ENCODE peak calls at places on chromosomes 13 and 19, in eight cellular contexts. One of them, this sample, is unnamed.

GRCh38 chr19:41859213-41859617 is 840 bp upstream of the RPS19 start:
- DNase-seq in natural killer cell: no peak
- DNase-seq in stimulated activated CD4-positive, alpha-beta T cell treated with anti-CD3 and anti-CD28 coated beads, TNF-alpha, amount 100 ng/mL, for 48 hours: no peak
- DNase-seq in activated CD8-positive, alpha-beta memory T cell treated with anti-CD3 and anti-CD28 coated beads for 1 hour: no peak
- DNase-seq in body of pancreas: no peak
- DNase-seq in mucosa of descending colon: no peak
- DNase-seq in NCI-H345: no peak
- DNase-seq in activated T-helper 1 cell treated with anti-CD3 and anti-CD28 coated beads, Interleukin-12 subunit alpha, Interleukin-12 subunit beta, Interleukin-2, Interleukin-4 antibody, amounts not matched to agents 30 ng/mL and 10 ng/mL and 1 ng/mL, durations not matched to agents 14 hours and 24 hours and 36 hours: no peak
- DNase-seq in this sample: no peak

GRCh38 chr13:32086366-32086765 is 54.8 kb downstream of the FRY start:
- DNase-seq in mucosa of descending colon: no peak
- DNase-seq in natural killer cell: no peak
- DNase-seq in NCI-H345: no peak
- DNase-seq in stimulated activated CD4-positive, alpha-beta T cell treated with anti-CD3 and anti-CD28 coated beads, TNF-alpha, amount 100 ng/mL, for 48 hours: no peak
- DNase-seq in activated T-helper 1 cell treated with anti-CD3 and anti-CD28 coated beads, Interleukin-12 subunit alpha, Interleukin-12 subunit beta, Interleukin-2, Interleukin-4 antibody, amounts not matched to agents 30 ng/mL and 10 ng/mL and 1 ng/mL, durations not matched to agents 14 hours and 24 hours and 36 hours: no peak
- DNase-seq in body of pancreas: no peak
- DNase-seq in activated CD8-positive, alpha-beta memory T cell treated with anti-CD3 and anti-CD28 coated beads for 1 hour: no peak
- DNase-seq in this sample: no peak

GRCh38 chr19:10532457-10532856 is 11.2 kb upstream of the ATG4D start:
- DNase-seq in natural killer cell: no peak
- DNase-seq in activated T-helper 1 cell treated with anti-CD3 and anti-CD28 coated beads, Interleukin-12 subunit alpha, Interleukin-12 subunit beta, Interleukin-2, Interleukin-4 antibody, amounts not matched to agents 30 ng/mL and 10 ng/mL and 1 ng/mL, durations not matched to agents 14 hours and 24 hours and 36 hours: no peak
- DNase-seq in activated CD8-positive, alpha-beta memory T cell treated with anti-CD3 and anti-CD28 coated beads for 1 hour: no peak
- DNase-seq in mucosa of descending colon: no peak
- DNase-seq in NCI-H345: no peak
- DNase-seq in stimulated activated CD4-positive, alpha-beta T cell treated with anti-CD3 and anti-CD28 coated beads, TNF-alpha, amount 100 ng/mL, for 48 hours: no peak
- DNase-seq in body of pancreas: no peak
- DNase-seq in this sample: no peak

GRCh38 chr13:110424596-110425443 is 117.7 kb downstream of the COL4A2 start:
- DNase-seq in activated T-helper 1 cell treated with anti-CD3 and anti-CD28 coated beads, Interleukin-12 subunit alpha, Interleukin-12 subunit beta, Interleukin-2, Interleukin-4 antibody, amounts not matched to agents 30 ng/mL and 10 ng/mL and 1 ng/mL, durations not matched to agents 14 hours and 24 hours and 36 hours: no peak
- DNase-seq in stimulated activated CD4-positive, alpha-beta T cell treated with anti-CD3 and anti-CD28 coated beads, TNF-alpha, amount 100 ng/mL, for 48 hours: no peak
- DNase-seq in body of pancreas: no peak
- DNase-seq in activated CD8-positive, alpha-beta memory T cell treated with anti-CD3 and anti-CD28 coated beads for 1 hour: no peak
- DNase-seq in mucosa of descending colon: no peak
- DNase-seq in natural killer cell: no peak
- DNase-seq in NCI-H345: peak; percentile 16
- DNase-seq in this sample: no peak

GRCh38 chr13:77980592-77980991 is 62.0 kb upstream of the EDNRB start:
- DNase-seq in stimulated activated CD4-positive, alpha-beta T cell treated with anti-CD3 and anti-CD28 coated beads, TNF-alpha, amount 100 ng/mL, for 48 hours: no peak
- DNase-seq in body of pancreas: no peak
- DNase-seq in NCI-H345: no peak
- DNase-seq in mucosa of descending colon: no peak
- DNase-seq in natural killer cell: no peak
- DNase-seq in activated T-helper 1 cell treated with anti-CD3 and anti-CD28 coated beads, Interleukin-12 subunit alpha, Interleukin-12 subunit beta, Interleukin-2, Interleukin-4 antibody, amounts not matched to agents 30 ng/mL and 10 ng/mL and 1 ng/mL, durations not matched to agents 14 hours and 24 hours and 36 hours: no peak
- DNase-seq in activated CD8-positive, alpha-beta memory T cell treated with anti-CD3 and anti-CD28 coated beads for 1 hour: no peak
- DNase-seq in this sample: no peak

GRCh38 chr19:20079487-20079886 is 1.7 kb downstream of the ZNF90 start:
- DNase-seq in mucosa of descending colon: no peak
- DNase-seq in stimulated activated CD4-positive, alpha-beta T cell treated with anti-CD3 and anti-CD28 coated beads, TNF-alpha, amount 100 ng/mL, for 48 hours: no peak
- DNase-seq in natural killer cell: no peak
- DNase-seq in body of pancreas: no peak
- DNase-seq in NCI-H345: no peak
- DNase-seq in activated CD8-positive, alpha-beta memory T cell treated with anti-CD3 and anti-CD28 coated beads for 1 hour: no peak
- DNase-seq in activated T-helper 1 cell treated with anti-CD3 and anti-CD28 coated beads, Interleukin-12 subunit alpha, Interleukin-12 subunit beta, Interleukin-2, Interleukin-4 antibody, amounts not matched to agents 30 ng/mL and 10 ng/mL and 1 ng/mL, durations not matched to agents 14 hours and 24 hours and 36 hours: no peak
- DNase-seq in this sample: no peak

GRCh38 chr19:54434112-54434861 is 14.7 kb upstream of the LENG8 start:
- DNase-seq in NCI-H345: peak; percentile 43
- DNase-seq in body of pancreas: no peak
- DNase-seq in mucosa of descending colon: no peak
- DNase-seq in natural killer cell: no peak
- DNase-seq in activated CD8-positive, alpha-beta memory T cell treated with anti-CD3 and anti-CD28 coated beads for 1 hour: no peak
- DNase-seq in activated T-helper 1 cell treated with anti-CD3 and anti-CD28 coated beads, Interleukin-12 subunit alpha, Interleukin-12 subunit beta, Interleukin-2, Interleukin-4 antibody, amounts not matched to agents 30 ng/mL and 10 ng/mL and 1 ng/mL, durations not matched to agents 14 hours and 24 hours and 36 hours: no peak
- DNase-seq in stimulated activated CD4-positive, alpha-beta T cell treated with anti-CD3 and anti-CD28 coated beads, TNF-alpha, amount 100 ng/mL, for 48 hours: no peak
- DNase-seq in this sample: no peak

GRCh38 chr19:1263198-1263597 is 5.9 kb upstream of the CIRBP start:
- DNase-seq in body of pancreas: no peak
- DNase-seq in natural killer cell: no peak
- DNase-seq in mucosa of descending colon: peak; percentile 69
- DNase-seq in activated T-helper 1 cell treated with anti-CD3 and anti-CD28 coated beads, Interleukin-12 subunit alpha, Interleukin-12 subunit beta, Interleukin-2, Interleukin-4 antibody, amounts not matched to agents 30 ng/mL and 10 ng/mL and 1 ng/mL, durations not matched to agents 14 hours and 24 hours and 36 hours: no peak
- DNase-seq in NCI-H345: no peak
- DNase-seq in stimulated activated CD4-positive, alpha-beta T cell treated with anti-CD3 and anti-CD28 coated beads, TNF-alpha, amount 100 ng/mL, for 48 hours: no peak
- DNase-seq in activated CD8-positive, alpha-beta memory T cell treated with anti-CD3 and anti-CD28 coated beads for 1 hour: no peak
- DNase-seq in this sample: no peak

GRCh38 chr13:83184819-83185218 is 697.5 kb downstream of the SLITRK1 start:
- DNase-seq in mucosa of descending colon: no peak
- DNase-seq in stimulated activated CD4-positive, alpha-beta T cell treated with anti-CD3 and anti-CD28 coated beads, TNF-alpha, amount 100 ng/mL, for 48 hours: no peak
- DNase-seq in natural killer cell: no peak
- DNase-seq in NCI-H345: no peak
- DNase-seq in body of pancreas: no peak
- DNase-seq in activated CD8-positive, alpha-beta memory T cell treated with anti-CD3 and anti-CD28 coated beads for 1 hour: no peak
- DNase-seq in activated T-helper 1 cell treated with anti-CD3 and anti-CD28 coated beads, Interleukin-12 subunit alpha, Interleukin-12 subunit beta, Interleukin-2, Interleukin-4 antibody, amounts not matched to agents 30 ng/mL and 10 ng/mL and 1 ng/mL, durations not matched to agents 14 hours and 24 hours and 36 hours: no peak
- DNase-seq in this sample: no peak

GRCh38 chr19:4512070-4512469 is 6.2 kb downstream of the PLIN4 start:
- DNase-seq in stimulated activated CD4-positive, alpha-beta T cell treated with anti-CD3 and anti-CD28 coated beads, TNF-alpha, amount 100 ng/mL, for 48 hours: no peak
- DNase-seq in activated CD8-positive, alpha-beta memory T cell treated with anti-CD3 and anti-CD28 coated beads for 1 hour: no peak
- DNase-seq in body of pancreas: no peak
- DNase-seq in mucosa of descending colon: no peak
- DNase-seq in NCI-H345: no peak
- DNase-seq in activated T-helper 1 cell treated with anti-CD3 and anti-CD28 coated beads, Interleukin-12 subunit alpha, Interleukin-12 subunit beta, Interleukin-2, Interleukin-4 antibody, amounts not matched to agents 30 ng/mL and 10 ng/mL and 1 ng/mL, durations not matched to agents 14 hours and 24 hours and 36 hours: no peak
- DNase-seq in natural killer cell: no peak
- DNase-seq in this sample: no peak

GRCh38 chr19:47363758-47364529 is 14.8 kb downstream of the DHX34 start:
- DNase-seq in mucosa of descending colon: no peak
- DNase-seq in activated T-helper 1 cell treated with anti-CD3 and anti-CD28 coated beads, Interleukin-12 subunit alpha, Interleukin-12 subunit beta, Interleukin-2, Interleukin-4 antibody, amounts not matched to agents 30 ng/mL and 10 ng/mL and 1 ng/mL, durations not matched to agents 14 hours and 24 hours and 36 hours: no peak
- DNase-seq in NCI-H345: no peak
- DNase-seq in body of pancreas: no peak
- DNase-seq in stimulated activated CD4-positive, alpha-beta T cell treated with anti-CD3 and anti-CD28 coated beads, TNF-alpha, amount 100 ng/mL, for 48 hours: no peak
- DNase-seq in activated CD8-positive, alpha-beta memory T cell treated with anti-CD3 and anti-CD28 coated beads for 1 hour: no peak
- DNase-seq in natural killer cell: no peak
- DNase-seq in this sample: no peak

GRCh38 chr13:30119476-30119875 is 187.9 kb downstream of the KATNAL1 start:
- DNase-seq in activated T-helper 1 cell treated with anti-CD3 and anti-CD28 coated beads, Interleukin-12 subunit alpha, Interleukin-12 subunit beta, Interleukin-2, Interleukin-4 antibody, amounts not matched to agents 30 ng/mL and 10 ng/mL and 1 ng/mL, durations not matched to agents 14 hours and 24 hours and 36 hours: peak; percentile 43
- DNase-seq in mucosa of descending colon: no peak
- DNase-seq in NCI-H345: no peak
- DNase-seq in activated CD8-positive, alpha-beta memory T cell treated with anti-CD3 and anti-CD28 coated beads for 1 hour: no peak
- DNase-seq in body of pancreas: no peak
- DNase-seq in natural killer cell: no peak
- DNase-seq in stimulated activated CD4-positive, alpha-beta T cell treated with anti-CD3 and anti-CD28 coated beads, TNF-alpha, amount 100 ng/mL, for 48 hours: no peak
- DNase-seq in this sample: no peak

GRCh38 chr13:31485183-31485582 is 254.1 kb upstream of the RXFP2 start:
- DNase-seq in NCI-H345: peak; percentile 32
- DNase-seq in stimulated activated CD4-positive, alpha-beta T cell treated with anti-CD3 and anti-CD28 coated beads, TNF-alpha, amount 100 ng/mL, for 48 hours: no peak
- DNase-seq in activated CD8-positive, alpha-beta memory T cell treated with anti-CD3 and anti-CD28 coated beads for 1 hour: no peak
- DNase-seq in mucosa of descending colon: no peak
- DNase-seq in body of pancreas: no peak
- DNase-seq in activated T-helper 1 cell treated with anti-CD3 and anti-CD28 coated beads, Interleukin-12 subunit alpha, Interleukin-12 subunit beta, Interleukin-2, Interleukin-4 antibody, amounts not matched to agents 30 ng/mL and 10 ng/mL and 1 ng/mL, durations not matched to agents 14 hours and 24 hours and 36 hours: no peak
- DNase-seq in natural killer cell: no peak
- DNase-seq in this sample: no peak

GRCh38 chr19:5434351-5434917 is 20.8 kb upstream of the ZNRF4 start:
- DNase-seq in NCI-H345: no peak
- DNase-seq in activated CD8-positive, alpha-beta memory T cell treated with anti-CD3 and anti-CD28 coated beads for 1 hour: no peak
- DNase-seq in mucosa of descending colon: no peak
- DNase-seq in stimulated activated CD4-positive, alpha-beta T cell treated with anti-CD3 and anti-CD28 coated beads, TNF-alpha, amount 100 ng/mL, for 48 hours: no peak
- DNase-seq in activated T-helper 1 cell treated with anti-CD3 and anti-CD28 coated beads, Interleukin-12 subunit alpha, Interleukin-12 subunit beta, Interleukin-2, Interleukin-4 antibody, amounts not matched to agents 30 ng/mL and 10 ng/mL and 1 ng/mL, durations not matched to agents 14 hours and 24 hours and 36 hours: no peak
- DNase-seq in natural killer cell: no peak
- DNase-seq in body of pancreas: no peak
- DNase-seq in this sample: no peak

GRCh38 chr13:92175330-92175729 is 776.9 kb downstream of the GPC5 start:
- DNase-seq in NCI-H345: peak; percentile 29
- DNase-seq in activated T-helper 1 cell treated with anti-CD3 and anti-CD28 coated beads, Interleukin-12 subunit alpha, Interleukin-12 subunit beta, Interleukin-2, Interleukin-4 antibody, amounts not matched to agents 30 ng/mL and 10 ng/mL and 1 ng/mL, durations not matched to agents 14 hours and 24 hours and 36 hours: no peak
- DNase-seq in body of pancreas: peak; percentile 27
- DNase-seq in natural killer cell: no peak
- DNase-seq in activated CD8-positive, alpha-beta memory T cell treated with anti-CD3 and anti-CD28 coated beads for 1 hour: no peak
- DNase-seq in stimulated activated CD4-positive, alpha-beta T cell treated with anti-CD3 and anti-CD28 coated beads, TNF-alpha, amount 100 ng/mL, for 48 hours: no peak
- DNase-seq in mucosa of descending colon: no peak
- DNase-seq in this sample: peak; percentile 71

GRCh38 chr19:34678421-34678820 is 943 bp downstream of the ZNF302 start:
- DNase-seq in activated CD8-positive, alpha-beta memory T cell treated with anti-CD3 and anti-CD28 coated beads for 1 hour: no peak
- DNase-seq in NCI-H345: peak; percentile 49
- DNase-seq in activated T-helper 1 cell treated with anti-CD3 and anti-CD28 coated beads, Interleukin-12 subunit alpha, Interleukin-12 subunit beta, Interleukin-2, Interleukin-4 antibody, amounts not matched to agents 30 ng/mL and 10 ng/mL and 1 ng/mL, durations not matched to agents 14 hours and 24 hours and 36 hours: no peak
- DNase-seq in natural killer cell: no peak
- DNase-seq in body of pancreas: peak; percentile 68
- DNase-seq in mucosa of descending colon: no peak
- DNase-seq in stimulated activated CD4-positive, alpha-beta T cell treated with anti-CD3 and anti-CD28 coated beads, TNF-alpha, amount 100 ng/mL, for 48 hours: no peak
- DNase-seq in this sample: no peak

GRCh38 chr13:100139822-100140221 is 50.9 kb downstream of the PCCA start:
- DNase-seq in stimulated activated CD4-positive, alpha-beta T cell treated with anti-CD3 and anti-CD28 coated beads, TNF-alpha, amount 100 ng/mL, for 48 hours: no peak
- DNase-seq in body of pancreas: no peak
- DNase-seq in activated CD8-positive, alpha-beta memory T cell treated with anti-CD3 and anti-CD28 coated beads for 1 hour: no peak
- DNase-seq in natural killer cell: no peak
- DNase-seq in activated T-helper 1 cell treated with anti-CD3 and anti-CD28 coated beads, Interleukin-12 subunit alpha, Interleukin-12 subunit beta, Interleukin-2, Interleukin-4 antibody, amounts not matched to agents 30 ng/mL and 10 ng/mL and 1 ng/mL, durations not matched to agents 14 hours and 24 hours and 36 hours: no peak
- DNase-seq in NCI-H345: no peak
- DNase-seq in mucosa of descending colon: no peak
- DNase-seq in this sample: no peak

GRCh38 chr13:72696590-72696989 is 30.8 kb downstream of the MZT1 start:
- DNase-seq in natural killer cell: no peak
- DNase-seq in body of pancreas: no peak
- DNase-seq in activated T-helper 1 cell treated with anti-CD3 and anti-CD28 coated beads, Interleukin-12 subunit alpha, Interleukin-12 subunit beta, Interleukin-2, Interleukin-4 antibody, amounts not matched to agents 30 ng/mL and 10 ng/mL and 1 ng/mL, durations not matched to agents 14 hours and 24 hours and 36 hours: no peak
- DNase-seq in stimulated activated CD4-positive, alpha-beta T cell treated with anti-CD3 and anti-CD28 coated beads, TNF-alpha, amount 100 ng/mL, for 48 hours: no peak
- DNase-seq in mucosa of descending colon: no peak
- DNase-seq in activated CD8-positive, alpha-beta memory T cell treated with anti-CD3 and anti-CD28 coated beads for 1 hour: no peak
- DNase-seq in NCI-H345: peak; percentile 18
- DNase-seq in this sample: peak; percentile 26

GRCh38 chr13:41751277-41751676 is 209.6 kb downstream of the VWA8 start:
- DNase-seq in activated T-helper 1 cell treated with anti-CD3 and anti-CD28 coated beads, Interleukin-12 subunit alpha, Interleukin-12 subunit beta, Interleukin-2, Interleukin-4 antibody, amounts not matched to agents 30 ng/mL and 10 ng/mL and 1 ng/mL, durations not matched to agents 14 hours and 24 hours and 36 hours: no peak
- DNase-seq in NCI-H345: no peak
- DNase-seq in activated CD8-positive, alpha-beta memory T cell treated with anti-CD3 and anti-CD28 coated beads for 1 hour: no peak
- DNase-seq in mucosa of descending colon: no peak
- DNase-seq in body of pancreas: peak; percentile 11
- DNase-seq in natural killer cell: no peak
- DNase-seq in stimulated activated CD4-positive, alpha-beta T cell treated with anti-CD3 and anti-CD28 coated beads, TNF-alpha, amount 100 ng/mL, for 48 hours: no peak
- DNase-seq in this sample: no peak

GRCh38 chr13:110455941-110456340 is 105.6 kb downstream of the RAB20 start:
- DNase-seq in activated T-helper 1 cell treated with anti-CD3 and anti-CD28 coated beads, Interleukin-12 subunit alpha, Interleukin-12 subunit beta, Interleukin-2, Interleukin-4 antibody, amounts not matched to agents 30 ng/mL and 10 ng/mL and 1 ng/mL, durations not matched to agents 14 hours and 24 hours and 36 hours: peak; percentile 51
- DNase-seq in stimulated activated CD4-positive, alpha-beta T cell treated with anti-CD3 and anti-CD28 coated beads, TNF-alpha, amount 100 ng/mL, for 48 hours: peak; percentile 58
- DNase-seq in activated CD8-positive, alpha-beta memory T cell treated with anti-CD3 and anti-CD28 coated beads for 1 hour: peak; percentile 25
- DNase-seq in body of pancreas: peak; percentile 88
- DNase-seq in natural killer cell: no peak
- DNase-seq in NCI-H345: peak; percentile 82
- DNase-seq in mucosa of descending colon: peak; percentile 79
- DNase-seq in this sample: no peak

GRCh38 chr19:50906217-50906616 is 5.0 kb downstream of the KLK4 start:
- DNase-seq in stimulated activated CD4-positive, alpha-beta T cell treated with anti-CD3 and anti-CD28 coated beads, TNF-alpha, amount 100 ng/mL, for 48 hours: peak; percentile 58
- DNase-seq in activated CD8-positive, alpha-beta memory T cell treated with anti-CD3 and anti-CD28 coated beads for 1 hour: no peak
- DNase-seq in NCI-H345: no peak
- DNase-seq in activated T-helper 1 cell treated with anti-CD3 and anti-CD28 coated beads, Interleukin-12 subunit alpha, Interleukin-12 subunit beta, Interleukin-2, Interleukin-4 antibody, amounts not matched to agents 30 ng/mL and 10 ng/mL and 1 ng/mL, durations not matched to agents 14 hours and 24 hours and 36 hours: no peak
- DNase-seq in body of pancreas: peak; percentile 34
- DNase-seq in mucosa of descending colon: no peak
- DNase-seq in natural killer cell: no peak
- DNase-seq in this sample: no peak

GRCh38 chr13:83327091-83327490 is 555.2 kb downstream of the SLITRK1 start:
- DNase-seq in mucosa of descending colon: no peak
- DNase-seq in stimulated activated CD4-positive, alpha-beta T cell treated with anti-CD3 and anti-CD28 coated beads, TNF-alpha, amount 100 ng/mL, for 48 hours: no peak
- DNase-seq in activated T-helper 1 cell treated with anti-CD3 and anti-CD28 coated beads, Interleukin-12 subunit alpha, Interleukin-12 subunit beta, Interleukin-2, Interleukin-4 antibody, amounts not matched to agents 30 ng/mL and 10 ng/mL and 1 ng/mL, durations not matched to agents 14 hours and 24 hours and 36 hours: no peak
- DNase-seq in activated CD8-positive, alpha-beta memory T cell treated with anti-CD3 and anti-CD28 coated beads for 1 hour: no peak
- DNase-seq in natural killer cell: no peak
- DNase-seq in body of pancreas: no peak
- DNase-seq in NCI-H345: no peak
- DNase-seq in this sample: no peak

GRCh38 chr13:91111476-91112190 is 235.9 kb upstream of the MIR17HG start:
- DNase-seq in natural killer cell: no peak
- DNase-seq in stimulated activated CD4-positive, alpha-beta T cell treated with anti-CD3 and anti-CD28 coated beads, TNF-alpha, amount 100 ng/mL, for 48 hours: no peak
- DNase-seq in NCI-H345: no peak
- DNase-seq in activated T-helper 1 cell treated with anti-CD3 and anti-CD28 coated beads, Interleukin-12 subunit alpha, Interleukin-12 subunit beta, Interleukin-2, Interleukin-4 antibody, amounts not matched to agents 30 ng/mL and 10 ng/mL and 1 ng/mL, durations not matched to agents 14 hours and 24 hours and 36 hours: no peak
- DNase-seq in mucosa of descending colon: no peak
- DNase-seq in body of pancreas: no peak
- DNase-seq in activated CD8-positive, alpha-beta memory T cell treated with anti-CD3 and anti-CD28 coated beads for 1 hour: no peak
- DNase-seq in this sample: no peak

GRCh38 chr13:53066411-53066810 is 37.8 kb downstream of the OLFM4 start:
- DNase-seq in activated CD8-positive, alpha-beta memory T cell treated with anti-CD3 and anti-CD28 coated beads for 1 hour: no peak
- DNase-seq in stimulated activated CD4-positive, alpha-beta T cell treated with anti-CD3 and anti-CD28 coated beads, TNF-alpha, amount 100 ng/mL, for 48 hours: no peak
- DNase-seq in activated T-helper 1 cell treated with anti-CD3 and anti-CD28 coated beads, Interleukin-12 subunit alpha, Interleukin-12 subunit beta, Interleukin-2, Interleukin-4 antibody, amounts not matched to agents 30 ng/mL and 10 ng/mL and 1 ng/mL, durations not matched to agents 14 hours and 24 hours and 36 hours: no peak
- DNase-seq in NCI-H345: no peak
- DNase-seq in body of pancreas: no peak
- DNase-seq in mucosa of descending colon: no peak
- DNase-seq in natural killer cell: no peak
- DNase-seq in this sample: no peak

GRCh38 chr19:1853295-1854031 is 5.2 kb upstream of the REXO1 start:
- DNase-seq in mucosa of descending colon: peak; percentile 91
- DNase-seq in natural killer cell: peak; percentile 87
- DNase-seq in activated CD8-positive, alpha-beta memory T cell treated with anti-CD3 and anti-CD28 coated beads for 1 hour: peak; percentile 71
- DNase-seq in body of pancreas: peak; percentile 84
- DNase-seq in NCI-H345: no peak
- DNase-seq in stimulated activated CD4-positive, alpha-beta T cell treated with anti-CD3 and anti-CD28 coated beads, TNF-alpha, amount 100 ng/mL, for 48 hours: peak; percentile 75
- DNase-seq in activated T-helper 1 cell treated with anti-CD3 and anti-CD28 coated beads, Interleukin-12 subunit alpha, Interleukin-12 subunit beta, Interleukin-2, Interleukin-4 antibody, amounts not matched to agents 30 ng/mL and 10 ng/mL and 1 ng/mL, durations not matched to agents 14 hours and 24 hours and 36 hours: peak; percentile 82
- DNase-seq in this sample: peak; percentile 49

GRCh38 chr13:90919153-90919552 is 428.3 kb upstream of the MIR17HG start:
- DNase-seq in mucosa of descending colon: no peak
- DNase-seq in natural killer cell: no peak
- DNase-seq in stimulated activated CD4-positive, alpha-beta T cell treated with anti-CD3 and anti-CD28 coated beads, TNF-alpha, amount 100 ng/mL, for 48 hours: no peak
- DNase-seq in activated CD8-positive, alpha-beta memory T cell treated with anti-CD3 and anti-CD28 coated beads for 1 hour: no peak
- DNase-seq in NCI-H345: no peak
- DNase-seq in body of pancreas: no peak
- DNase-seq in activated T-helper 1 cell treated with anti-CD3 and anti-CD28 coated beads, Interleukin-12 subunit alpha, Interleukin-12 subunit beta, Interleukin-2, Interleukin-4 antibody, amounts not matched to agents 30 ng/mL and 10 ng/mL and 1 ng/mL, durations not matched to agents 14 hours and 24 hours and 36 hours: no peak
- DNase-seq in this sample: no peak

GRCh38 chr13:99658266-99658991 is 157.2 kb downstream of the TM9SF2 start:
- DNase-seq in activated T-helper 1 cell treated with anti-CD3 and anti-CD28 coated beads, Interleukin-12 subunit alpha, Interleukin-12 subunit beta, Interleukin-2, Interleukin-4 antibody, amounts not matched to agents 30 ng/mL and 10 ng/mL and 1 ng/mL, durations not matched to agents 14 hours and 24 hours and 36 hours: peak; percentile 38
- DNase-seq in natural killer cell: peak; percentile 29
- DNase-seq in body of pancreas: peak; percentile 24
- DNase-seq in activated CD8-positive, alpha-beta memory T cell treated with anti-CD3 and anti-CD28 coated beads for 1 hour: peak; percentile 34
- DNase-seq in stimulated activated CD4-positive, alpha-beta T cell treated with anti-CD3 and anti-CD28 coated beads, TNF-alpha, amount 100 ng/mL, for 48 hours: peak; percentile 33
- DNase-seq in mucosa of descending colon: peak; percentile 68
- DNase-seq in NCI-H345: peak; percentile 70
- DNase-seq in this sample: no peak

GRCh38 chr13:26300140-26300539 is 46.2 kb downstream of the CDK8 start:
- DNase-seq in body of pancreas: no peak
- DNase-seq in natural killer cell: no peak
- DNase-seq in activated T-helper 1 cell treated with anti-CD3 and anti-CD28 coated beads, Interleukin-12 subunit alpha, Interleukin-12 subunit beta, Interleukin-2, Interleukin-4 antibody, amounts not matched to agents 30 ng/mL and 10 ng/mL and 1 ng/mL, durations not matched to agents 14 hours and 24 hours and 36 hours: no peak
- DNase-seq in NCI-H345: no peak
- DNase-seq in mucosa of descending colon: no peak
- DNase-seq in stimulated activated CD4-positive, alpha-beta T cell treated with anti-CD3 and anti-CD28 coated beads, TNF-alpha, amount 100 ng/mL, for 48 hours: no peak
- DNase-seq in activated CD8-positive, alpha-beta memory T cell treated with anti-CD3 and anti-CD28 coated beads for 1 hour: no peak
- DNase-seq in this sample: no peak

GRCh38 chr13:110826861-110827672 is 87.8 kb downstream of the ANKRD10 start:
- DNase-seq in mucosa of descending colon: no peak
- DNase-seq in stimulated activated CD4-positive, alpha-beta T cell treated with anti-CD3 and anti-CD28 coated beads, TNF-alpha, amount 100 ng/mL, for 48 hours: no peak
- DNase-seq in body of pancreas: peak; percentile 42
- DNase-seq in natural killer cell: no peak
- DNase-seq in activated T-helper 1 cell treated with anti-CD3 and anti-CD28 coated beads, Interleukin-12 subunit alpha, Interleukin-12 subunit beta, Interleukin-2, Interleukin-4 antibody, amounts not matched to agents 30 ng/mL and 10 ng/mL and 1 ng/mL, durations not matched to agents 14 hours and 24 hours and 36 hours: no peak
- DNase-seq in activated CD8-positive, alpha-beta memory T cell treated with anti-CD3 and anti-CD28 coated beads for 1 hour: no peak
- DNase-seq in NCI-H345: no peak
- DNase-seq in this sample: no peak

GRCh38 chr19:39426170-39426569 is 9.6 kb downstream of the RPS16 start:
- DNase-seq in natural killer cell: no peak
- DNase-seq in body of pancreas: no peak
- DNase-seq in activated T-helper 1 cell treated with anti-CD3 and anti-CD28 coated beads, Interleukin-12 subunit alpha, Interleukin-12 subunit beta, Interleukin-2, Interleukin-4 antibody, amounts not matched to agents 30 ng/mL and 10 ng/mL and 1 ng/mL, durations not matched to agents 14 hours and 24 hours and 36 hours: no peak
- DNase-seq in NCI-H345: no peak
- DNase-seq in activated CD8-positive, alpha-beta memory T cell treated with anti-CD3 and anti-CD28 coated beads for 1 hour: no peak
- DNase-seq in stimulated activated CD4-positive, alpha-beta T cell treated with anti-CD3 and anti-CD28 coated beads, TNF-alpha, amount 100 ng/mL, for 48 hours: no peak
- DNase-seq in mucosa of descending colon: no peak
- DNase-seq in this sample: no peak

GRCh38 chr13:112968910-112969691 is at the start of gene MCF2L:
- DNase-seq in stimulated activated CD4-positive, alpha-beta T cell treated with anti-CD3 and anti-CD28 coated beads, TNF-alpha, amount 100 ng/mL, for 48 hours: peak; percentile 51
- DNase-seq in body of pancreas: peak; percentile 70
- DNase-seq in activated T-helper 1 cell treated with anti-CD3 and anti-CD28 coated beads, Interleukin-12 subunit alpha, Interleukin-12 subunit beta, Interleukin-2, Interleukin-4 antibody, amounts not matched to agents 30 ng/mL and 10 ng/mL and 1 ng/mL, durations not matched to agents 14 hours and 24 hours and 36 hours: peak; percentile 5
- DNase-seq in natural killer cell: peak; percentile 51
- DNase-seq in mucosa of descending colon: peak; percentile 74
- DNase-seq in activated CD8-positive, alpha-beta memory T cell treated with anti-CD3 and anti-CD28 coated beads for 1 hour: peak; percentile 44
- DNase-seq in NCI-H345: peak; percentile 74
- DNase-seq in this sample: no peak

GRCh38 chr19:32404939-32405430 is 585 bp upstream of the DPY19L3 start:
- DNase-seq in natural killer cell: no peak
- DNase-seq in activated CD8-positive, alpha-beta memory T cell treated with anti-CD3 and anti-CD28 coated beads for 1 hour: no peak
- DNase-seq in activated T-helper 1 cell treated with anti-CD3 and anti-CD28 coated beads, Interleukin-12 subunit alpha, Interleukin-12 subunit beta, Interleukin-2, Interleukin-4 antibody, amounts not matched to agents 30 ng/mL and 10 ng/mL and 1 ng/mL, durations not matched to agents 14 hours and 24 hours and 36 hours: no peak
- DNase-seq in NCI-H345: no peak
- DNase-seq in body of pancreas: peak; percentile 63
- DNase-seq in stimulated activated CD4-positive, alpha-beta T cell treated with anti-CD3 and anti-CD28 coated beads, TNF-alpha, amount 100 ng/mL, for 48 hours: no peak
- DNase-seq in mucosa of descending colon: peak; percentile 76
- DNase-seq in this sample: no peak

GRCh38 chr13:79905018-79905417 is 424.1 kb downstream of the NDFIP2 start:
- DNase-seq in stimulated activated CD4-positive, alpha-beta T cell treated with anti-CD3 and anti-CD28 coated beads, TNF-alpha, amount 100 ng/mL, for 48 hours: no peak
- DNase-seq in activated CD8-positive, alpha-beta memory T cell treated with anti-CD3 and anti-CD28 coated beads for 1 hour: no peak
- DNase-seq in activated T-helper 1 cell treated with anti-CD3 and anti-CD28 coated beads, Interleukin-12 subunit alpha, Interleukin-12 subunit beta, Interleukin-2, Interleukin-4 antibody, amounts not matched to agents 30 ng/mL and 10 ng/mL and 1 ng/mL, durations not matched to agents 14 hours and 24 hours and 36 hours: no peak
- DNase-seq in NCI-H345: no peak
- DNase-seq in natural killer cell: no peak
- DNase-seq in body of pancreas: no peak
- DNase-seq in mucosa of descending colon: no peak
- DNase-seq in this sample: no peak